ENCODE peak calls at places on chromosome 9, in five cellular contexts. M is hepatocyte, Z is fibroblast of lung, U is HCT116, I is A673. W is an unnamed sample.

GRCh38 chr9:96137666-96138429 is 164.1 kb downstream of the HSD17B3 start:
- DNase-seq in M (no peak), Z (peak), U (no peak), I (no peak), W (no peak)

GRCh38 chr9:27457445-27457844 is 66.6 kb upstream of the IFNK start:
- DNase-seq in M (peak), Z (no peak), U (no peak), I (no peak), W (no peak)

GRCh38 chr9:87665516-87665915 is 60.4 kb upstream of the CTSL start:
- DNase-seq in M (no peak), Z (no peak), U (no peak), I (no peak), W (no peak)

GRCh38 chr9:125985142-125985997 is 238.2 kb downstream of the PBX3 start:
- DNase-seq in M (no peak), Z (no peak), U (no peak), I (no peak), W (no peak)

GRCh38 chr9:27924502-27924901 is 351.2 kb upstream of the C9orf72 start:
- DNase-seq in M (no peak), Z (no peak), U (no peak), I (no peak), W (no peak)

GRCh38 chr9:92609142-92609500 is 60.8 kb downstream of the IPPK start:
- DNase-seq in M (no peak), Z (no peak), U (no peak), I (no peak), W (no peak)

GRCh38 chr9:125626187-125626586 is 80.8 kb downstream of the MAPKAP1 start:
- DNase-seq in M (no peak), Z (peak), U (no peak), I (no peak), W (no peak)

GRCh38 chr9:69542942-69543704 is 129.0 kb downstream of the APBA1 start:
- DNase-seq in M (no peak), Z (no peak), U (no peak), I (peak), W (no peak)

GRCh38 chr9:81030027-81030426 is 659.3 kb downstream of the TLE1 start:
- DNase-seq in M (no peak), Z (no peak), U (no peak), I (no peak), W (no peak)

GRCh38 chr9:84068872-84069271 is 88.3 kb downstream of the RMI1 start:
- DNase-seq in M (no peak), Z (no peak), U (no peak), I (no peak), W (no peak)

GRCh38 chr9:130263601-130264413 is 1.8 kb upstream of the HMCN2 start:
- DNase-seq in M (no peak), Z (no peak), U (peak), I (no peak), W (no peak)

GRCh38 chr9:104339692-104340091 is 164.4 kb upstream of the OR13F1 start:
- DNase-seq in M (no peak), Z (no peak), U (no peak), I (no peak), W (no peak)

GRCh38 chr9:136100700-136101614 is 5.9 kb upstream of the NACC2 start:
- DNase-seq in M (no peak), Z (no peak), U (no peak), I (no peak), W (no peak)

GRCh38 chr9:34992376-34992951 is 2.9 kb downstream of the DNAJB5 start:
- DNase-seq in M (peak), Z (peak), U (peak), I (peak), W (no peak)

GRCh38 chr9:126754436-126755324 is 50.2 kb upstream of the ZBTB43 start:
- DNase-seq in M (no peak), Z (no peak), U (no peak), I (no peak), W (no peak)

GRCh38 chr9:9556865-9557803 is 1055.7 kb downstream of the PTPRD start:
- DNase-seq in M (no peak), Z (no peak), U (no peak), I (no peak), W (peak)

GRCh38 chr9:19074836-19075235 is 25.6 kb downstream of the RRAGA start:
- DNase-seq in M (no peak), Z (no peak), U (no peak), I (no peak), W (no peak)

GRCh38 chr9:79759460-79759859 is 187.7 kb downstream of the TLE4 start:
- DNase-seq in M (no peak), Z (no peak), U (no peak), I (no peak), W (no peak)

GRCh38 chr9:102497709-102498108 is 497.4 kb upstream of the CYLC2 start:
- DNase-seq in M (no peak), Z (no peak), U (no peak), I (no peak), W (peak)

GRCh38 chr9:136192289-136193126 is 12.4 kb downstream of the LHX3 start:
- DNase-seq in M (no peak), Z (peak), U (no peak), I (no peak), W (no peak)

GRCh38 chr9:126532019-126532462 is 81.7 kb upstream of the LMX1B start:
- DNase-seq in M (no peak), Z (peak), U (no peak), I (no peak), W (no peak)

GRCh38 chr9:99140685-99141314 is 35.9 kb downstream of the TGFBR1 start:
- DNase-seq in M (peak), Z (peak), U (peak), I (peak), W (peak)

GRCh38 chr9:90296539-90296938 is 346.1 kb downstream of the DIRAS2 start:
- DNase-seq in M (no peak), Z (no peak), U (no peak), I (peak), W (no peak)

GRCh38 chr9:94018628-94019027 is 63.5 kb upstream of the BARX1 start:
- DNase-seq in M (no peak), Z (peak), U (no peak), I (no peak), W (no peak)

GRCh38 chr9:14345586-14346237 is 31.8 kb upstream of the NFIB start:
- DNase-seq in M (no peak), Z (no peak), U (no peak), I (no peak), W (no peak)
- TF ChIP-seq EZH2 in M (peak), Z (peak), U (no peak), I (no peak), W (no peak)

GRCh38 chr9:120914410-120914809 is 12.2 kb downstream of the TRAF1 start:
- DNase-seq in M (no peak), Z (no peak), U (no peak), I (no peak), W (no peak)

GRCh38 chr9:120915854-120916495 is 10.6 kb downstream of the TRAF1 start:
- DNase-seq in M (no peak), Z (no peak), U (no peak), I (no peak), W (peak)

GRCh38 chr9:120914953-120915352 is 11.6 kb downstream of the TRAF1 start:
- DNase-seq in M (no peak), Z (no peak), U (no peak), I (no peak), W (no peak)

GRCh38 chr9:120912958-120913672 is 13.5 kb downstream of the TRAF1 start:
- DNase-seq in M (no peak), Z (no peak), U (no peak), I (no peak), W (no peak)

GRCh38 chr9:120913673-120914266 is 12.8 kb downstream of the TRAF1 start:
- DNase-seq in M (no peak), Z (no peak), U (no peak), I (no peak), W (peak)
- H3K27ac ChIP-seq in M (no peak), Z (no peak), U (no peak), I (no peak), W (no peak)

GRCh38 chr9:137300607-137301085 is 1.4 kb downstream of the NRARP start:
- DNase-seq in M (peak), Z (peak), U (no peak), I (peak), W (no peak)
- TF ChIP-seq EZH2 in M (no peak), Z (no peak), U (no peak), I (no peak), W (no peak)

GRCh38 chr9:108674766-108675530 is 180.8 kb downstream of the ACTL7B start:
- DNase-seq in M (no peak), Z (no peak), U (no peak), I (no peak), W (no peak)

GRCh38 chr9:108673386-108673785 is 182.4 kb downstream of the ACTL7B start:
- DNase-seq in M (no peak), Z (no peak), U (no peak), I (peak), W (no peak)

GRCh38 chr9:108672475-108673065 is 183.2 kb downstream of the ACTL7B start:
- DNase-seq in M (peak), Z (no peak), U (no peak), I (no peak), W (no peak)

GRCh38 chr9:108671156-108671555 is 184.6 kb downstream of the ACTL7B start:
- DNase-seq in M (no peak), Z (peak), U (peak), I (peak), W (no peak)

DNA sequence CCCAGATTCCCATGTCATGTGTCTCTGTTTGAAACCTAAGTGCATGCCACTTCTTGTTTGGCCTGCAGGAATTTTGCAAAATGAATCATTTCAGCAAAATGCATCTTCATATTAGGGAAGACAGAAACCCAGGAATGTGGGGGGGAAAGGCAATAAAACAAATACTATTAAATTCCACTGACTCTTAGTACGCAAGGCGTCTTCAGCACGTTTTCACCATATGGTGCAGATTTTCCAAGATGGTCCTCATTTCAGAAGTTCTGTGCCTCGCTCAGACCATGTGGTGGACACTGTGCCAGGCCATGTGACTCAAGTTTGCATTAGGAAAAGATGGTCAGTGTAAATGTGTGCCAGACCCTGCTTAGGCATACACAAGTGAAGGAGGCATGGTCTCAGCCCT is 184.0 kb downstream of the ACTL7B start:
- DNase-seq in M (no peak), Z (no peak), U (no peak), I (no peak), W (no peak)
- H3K27ac ChIP-seq in M (peak), Z (no peak), U (no peak), I (no peak), W (no peak)

DNA sequence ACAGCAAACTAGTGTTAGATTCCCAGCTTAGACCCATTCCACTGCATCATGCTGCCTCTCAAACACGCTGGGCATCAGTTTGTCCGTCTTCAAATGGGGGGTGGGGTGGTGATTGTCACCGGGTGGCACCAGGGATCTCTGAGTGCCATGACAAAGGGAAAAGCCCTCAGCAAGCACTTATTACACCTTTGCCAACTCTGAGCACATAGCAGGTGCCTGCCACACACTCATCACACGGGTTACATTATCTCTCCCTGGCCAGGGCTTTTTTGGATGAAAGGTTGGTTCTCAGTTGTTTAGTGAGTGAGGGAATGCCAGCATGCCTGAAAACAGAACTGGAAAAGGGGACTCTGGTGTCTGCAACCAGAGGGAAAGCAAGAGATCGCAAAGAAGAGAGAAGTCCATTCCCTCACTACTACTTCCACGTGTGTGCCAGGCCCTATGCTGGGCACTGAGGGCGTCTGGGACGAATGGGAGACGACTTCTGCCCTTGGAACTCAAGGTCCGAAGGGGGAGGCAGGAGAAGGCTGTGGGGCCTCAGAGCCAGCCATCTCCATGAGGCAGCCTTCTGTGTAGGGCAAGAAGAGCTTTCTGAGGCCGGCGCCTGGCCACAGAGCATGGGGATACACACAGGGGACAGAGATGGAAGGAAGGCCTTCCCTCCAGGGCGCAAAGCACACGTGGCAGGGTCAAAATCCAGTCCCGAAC is 48.9 kb downstream of the PAX5 start:
- DNase-seq in M (no peak), Z (no peak), U (no peak), I (no peak), W (no peak)
- TF ChIP-seq EZH2 in M (peak), Z (peak), U (no peak), I (no peak), W (no peak)

DNA sequence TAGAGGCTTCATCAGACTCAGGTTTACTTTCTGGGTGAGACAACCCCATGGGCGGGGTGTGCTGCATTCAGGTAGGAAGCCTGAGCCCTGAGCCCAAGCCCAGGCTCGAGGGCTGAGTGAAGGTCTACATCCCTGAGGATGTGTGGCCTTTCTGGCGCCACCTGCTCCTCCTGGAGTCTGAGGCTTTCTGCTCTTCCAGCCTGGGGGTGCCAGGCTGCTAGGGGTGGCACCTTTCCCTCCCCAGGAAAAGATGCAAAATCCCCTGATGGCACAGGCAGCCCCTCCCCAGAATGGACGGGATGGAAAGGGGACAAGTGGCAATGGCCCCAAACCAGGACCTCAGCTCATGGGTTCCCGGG is 44.4 kb upstream of the PRRC2B start:
- DNase-seq in M (no peak), Z (no peak), U (no peak), I (no peak), W (no peak)
- H3K27ac ChIP-seq in M (no peak), Z (no peak), U (no peak), I (no peak), W (no peak)

GRCh38 chr9:21385131-21385665 is at the start of gene IFNA2:
- DNase-seq in M (no peak), Z (no peak), U (no peak), I (no peak), W (no peak)
- TF ChIP-seq EZH2 in M (no peak), Z (no peak), U (no peak), I (no peak), W (no peak)

GRCh38 chr9:113598451-113598850 is 134.9 kb downstream of the RGS3 start:
- DNase-seq in M (no peak), Z (no peak), U (no peak), I (no peak), W (no peak)
- H3K27ac ChIP-seq in M (no peak), Z (peak), U (no peak), I (no peak), W (no peak)

W was measured in MM.1S.